ENCODE peak calls at places on chromosomes 7 and 10, in seven cellular contexts. B is PC-3, G is fibroblast of lung, Y is MM.1S, C is neural progenitor cell, L is GM23248, H is H9. T is an unnamed sample.
A peak's percentile ranks its signal among the peaks of the same experiment; 100 is the strongest.

GRCh38 chr10:71077143-71077581 is 135.2 kb upstream of the UNC5B start:
- DNase-seq in B (no peak), G (no peak), Y (no peak), C (no peak), L (peak; percentile 22), H (peak; percentile 30), T (peak; percentile 22)

GRCh38 chr7:134936893-134937520 is 49.3 kb upstream of the AGBL3 start:
- DNase-seq in B (no peak), G (no peak), Y (no peak), C (peak; percentile 74), L (peak; percentile 35), H (no peak), T (no peak)

GRCh38 chr10:74956555-74957111 is 130.2 kb downstream of the KAT6B start:
- DNase-seq in B (no peak), G (no peak), Y (no peak), C (no peak), L (no peak), H (no peak), T (no peak)

GRCh38 chr7:91088156-91088555 is 176.1 kb upstream of the FZD1 start:
- DNase-seq in B (no peak), G (no peak), Y (no peak), C (no peak), L (no peak), H (no peak), T (no peak)

GRCh38 chr7:35415411-35415822 is 161.5 kb upstream of the TBX20 start:
- DNase-seq in B (no peak), G (no peak), Y (no peak), C (no peak), L (no peak), H (no peak), T (no peak)

GRCh38 chr7:40796723-40797122 is 661.9 kb downstream of the SUGCT start:
- DNase-seq in B (no peak), G (no peak), Y (no peak), C (no peak), L (no peak), H (no peak), T (no peak)

GRCh38 chr7:7761340-7761973 is 43.0 kb upstream of the RPA3 start:
- DNase-seq in B (peak; percentile 73), G (peak; percentile 83), Y (peak; percentile 82), C (no peak), L (peak; percentile 74), H (no peak), T (no peak)

GRCh38 chr10:89250814-89251416 is 660 bp downstream of the LIPA start:
- DNase-seq in B (no peak), G (no peak), Y (no peak), C (no peak), L (peak; percentile 27), H (no peak), T (no peak)

GRCh38 chr10:95423327-95424005 is 132.7 kb upstream of the PDLIM1 start:
- DNase-seq in B (no peak), G (no peak), Y (no peak), C (no peak), L (no peak), H (no peak), T (no peak)

GRCh38 chr10:124142960-124143359 is 49.6 kb upstream of the CHST15 start:
- DNase-seq in B (no peak), G (no peak), Y (no peak), C (no peak), L (peak; percentile 32), H (no peak), T (no peak)

GRCh38 chr7:46032353-46032752 is 111.3 kb upstream of the IGFBP3 start:
- DNase-seq in B (peak; percentile 41), G (no peak), Y (no peak), C (no peak), L (no peak), H (no peak), T (peak; percentile 35)

GRCh38 chr10:120403109-120403508 is 53.9 kb upstream of the PLPP4 start:
- DNase-seq in B (no peak), G (no peak), Y (no peak), C (no peak), L (peak; percentile 34), H (no peak), T (no peak)

GRCh38 chr7:99639267-99639666 is 22.5 kb downstream of the ZSCAN25 start:
- DNase-seq in B (no peak), G (no peak), Y (no peak), C (no peak), L (no peak), H (peak; percentile 47), T (no peak)

GRCh38 chr10:35353399-35353798 is 17.1 kb downstream of the CCNY start:
- DNase-seq in B (no peak), G (no peak), Y (no peak), C (no peak), L (no peak), H (no peak), T (no peak)

GRCh38 chr10:35353805-35354204 is 17.5 kb downstream of the CCNY start:
- DNase-seq in B (no peak), G (no peak), Y (no peak), C (no peak), L (peak; percentile 54), H (no peak), T (no peak)

GRCh38 chr10:35351021-35351420 is 14.7 kb downstream of the CCNY start:
- DNase-seq in B (no peak), G (peak; percentile 58), Y (no peak), C (no peak), L (no peak), H (no peak), T (no peak)

GRCh38 chr10:35352508-35352907 is 16.2 kb downstream of the CCNY start:
- DNase-seq in B (no peak), G (no peak), Y (no peak), C (no peak), L (no peak), H (no peak), T (no peak)

DNA sequence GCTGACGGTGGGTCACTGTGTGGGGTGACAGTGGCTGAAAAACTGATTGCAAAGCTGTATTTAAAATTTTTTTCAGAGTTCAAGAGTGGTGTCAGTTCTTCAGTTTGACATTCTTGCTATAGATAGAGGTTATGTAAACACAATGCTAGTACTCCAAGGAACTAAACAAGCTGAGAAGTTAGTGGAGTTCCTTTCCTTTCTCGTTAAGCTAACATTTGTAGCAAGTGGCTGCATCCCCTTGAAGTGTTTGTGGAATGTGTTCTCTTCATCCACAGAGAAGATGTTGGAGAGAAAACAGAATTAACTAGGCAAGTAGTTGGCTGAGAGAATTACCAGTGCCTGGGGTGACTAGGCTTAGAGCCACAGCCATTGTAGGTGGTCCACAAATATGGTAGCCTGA is 15.8 kb downstream of the CCNY start:
- DNase-seq in B (no peak), G (no peak), Y (no peak), C (no peak), L (no peak), H (no peak), T (no peak)
- H3K4me1 ChIP-seq in B (no peaks in the 10 kb centered on the region), G (no peaks in the 10 kb centered on the region), Y (peaks cover 10% of the 10 kb centered on the region), C (peaks cover 7% of the 10 kb centered on the region), L (peaks cover 37% of the 10 kb centered on the region), H (peaks cover 6% of the 10 kb centered on the region), T (no peaks in the 10 kb centered on the region)

GRCh38 chr10:73897693-73898092 is 13.2 kb upstream of the PLAU start:
- DNase-seq in B (peak; percentile 44), G (no peak), Y (no peak), C (no peak), L (no peak), H (no peak), T (no peak)

GRCh38 chr10:73898730-73899400 is 12.1 kb upstream of the PLAU start:
- DNase-seq in B (no peak), G (peak; percentile 45), Y (no peak), C (no peak), L (peak; percentile 32), H (no peak), T (no peak)

GRCh38 chr10:73900068-73900467 is 10.9 kb upstream of the PLAU start:
- DNase-seq in B (no peak), G (no peak), Y (no peak), C (no peak), L (no peak), H (no peak), T (no peak)

GRCh38 chr10:73901261-73901660 is 9.7 kb upstream of the PLAU start:
- DNase-seq in B (no peak), G (no peak), Y (no peak), C (no peak), L (no peak), H (no peak), T (no peak)

DNA sequence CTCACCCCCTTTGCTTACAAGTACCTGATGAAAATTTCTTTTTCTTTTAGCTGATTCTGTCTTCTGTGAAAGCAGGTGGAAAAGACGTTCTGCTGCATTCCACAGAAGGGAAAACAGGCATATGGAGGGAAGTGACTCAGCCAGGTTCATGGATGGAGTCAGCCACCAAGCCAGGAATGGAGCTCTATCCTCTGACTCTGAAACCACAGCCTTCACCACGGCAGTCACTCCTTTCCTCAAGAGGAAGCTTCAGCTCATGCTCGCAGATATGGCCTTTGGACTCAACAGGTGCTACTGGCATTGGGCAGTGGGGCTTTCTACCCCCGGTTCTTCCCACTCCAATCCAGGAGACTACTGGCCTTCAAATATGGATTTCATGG is 11.5 kb upstream of the PLAU start:
- DNase-seq in B (peak; percentile 100), G (peak; percentile 70), Y (no peak), C (no peak), L (peak; percentile 96), H (no peak), T (peak; percentile 99)
- H2AFZ ChIP-seq in B (peak overlapping the region; percentile 0), G (no peak overlapping the region), Y (no peak overlapping the region), C (no peak overlapping the region), L (no peak overlapping the region), H (no peak overlapping the region), T (no peak overlapping the region)

GRCh38 chr10:32937824-32938482 is 20.1 kb downstream of the ITGB1 start:
- DNase-seq in B (no peak), G (peak; percentile 68), Y (no peak), C (no peak), L (peak; percentile 78), H (no peak), T (no peak)

GRCh38 chr10:32940321-32941264 is 17.4 kb downstream of the ITGB1 start:
- DNase-seq in B (no peak), G (no peak), Y (no peak), C (no peak), L (no peak), H (no peak), T (no peak)

GRCh38 chr10:32941357-32941756 is 16.7 kb downstream of the ITGB1 start:
- DNase-seq in B (no peak), G (no peak), Y (no peak), C (no peak), L (no peak), H (no peak), T (no peak)

GRCh38 chr10:32938554-32939061 is 19.4 kb downstream of the ITGB1 start:
- DNase-seq in B (no peak), G (peak; percentile 49), Y (no peak), C (peak; percentile 37), L (peak; percentile 44), H (peak; percentile 45), T (no peak)

GRCh38 chr10:32939296-32940111 is 18.5 kb downstream of the ITGB1 start:
- DNase-seq in B (peak; percentile 93), G (no peak), Y (no peak), C (no peak), L (no peak), H (no peak), T (no peak)
- H3K4me1 ChIP-seq in B (peaks cover 51% of the 10 kb centered on the region), G (peaks cover 28% of the 10 kb centered on the region), Y (peaks cover 6% of the 10 kb centered on the region), C (peaks cover 27% of the 10 kb centered on the region), L (peaks cover 90% of the 10 kb centered on the region), H (peaks cover 17% of the 10 kb centered on the region), T (peaks cover 4% of the 10 kb centered on the region)

DNA sequence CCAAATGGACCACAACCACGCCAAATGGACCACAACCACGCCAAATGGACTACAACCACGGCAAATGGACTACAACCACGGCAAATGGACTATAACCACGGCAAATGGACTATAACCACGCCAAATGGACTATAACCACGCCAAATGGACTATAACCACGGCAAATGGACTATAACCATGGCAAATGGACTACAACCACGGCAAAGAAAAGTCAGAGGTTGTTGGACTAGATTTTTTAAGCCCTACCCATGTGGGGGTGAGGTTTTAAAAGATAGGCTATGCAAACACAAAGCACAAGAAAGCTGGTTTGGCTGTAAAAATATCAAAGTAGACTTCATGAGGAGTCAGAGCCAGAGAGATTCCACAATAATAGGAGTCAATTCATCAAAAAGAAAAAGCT is 55.8 kb downstream of the NCAPG2 start:
- DNase-seq in B (peak; percentile 70), G (no peak), Y (no peak), C (no peak), L (peak; percentile 50), H (no peak), T (peak; percentile 63)
- H2AFZ ChIP-seq in B (no peak overlapping the region), G (no peak overlapping the region), Y (no peak overlapping the region), C (no peak overlapping the region), L (no peak overlapping the region), H (no peak overlapping the region), T (no peak overlapping the region)